ENCODE peak calls at places on chromosome 2, in six cellular contexts. M is colonic mucosa; L is lower lobe of right lung; Q is HepG2; K is endodermal cell; I is CD8-positive, alpha-beta memory T cell. H is an unnamed sample.

GRCh38 chr2:10336283-10336682 is 33.6 kb downstream of the HPCAL1 start:
- DNase-seq in M (no peak), L (no peak), Q (no peak), K (no peak), I (no peak), H (no peak)

GRCh38 chr2:191145769-191146471 is 4.9 kb downstream of the STAT4 start:
- DNase-seq in M (no peak), L (no peak), Q (no peak), K (no peak), I (no peak), H (no peak)

GRCh38 chr2:118492335-118492734 is 355.1 kb downstream of the EN1 start:
- DNase-seq in M (no peak), L (no peak), Q (peak; percentile 23), K (peak; percentile 10), I (no peak), H (no peak)

GRCh38 chr2:185012643-185013042 is 414.3 kb downstream of the ZNF804A start:
- DNase-seq in M (no peak), L (no peak), Q (no peak), K (peak; percentile 49), I (no peak), H (no peak)

GRCh38 chr2:109433926-109434325 is 179.8 kb downstream of the SEPTIN10 start:
- DNase-seq in M (no peak), L (no peak), Q (no peak), K (peak; percentile 30), I (no peak), H (no peak)

GRCh38 chr2:25374827-25375226 is 33.1 kb upstream of the DNMT3A start:
- DNase-seq in M (no peak), L (no peak), Q (no peak), K (no peak), I (no peak), H (no peak)

GRCh38 chr2:213248637-213249036 is 35.6 kb upstream of the SPAG16 start:
- DNase-seq in M (no peak), L (no peak), Q (peak; percentile 15), K (no peak), I (no peak), H (no peak)

GRCh38 chr2:25151718-25152117 is 16.7 kb downstream of the POMC start:
- DNase-seq in M (no peak), L (peak; percentile 37), Q (no peak), K (no peak), I (no peak), H (no peak)

GRCh38 chr2:187612857-187613256 is 58.6 kb upstream of the TFPI start:
- DNase-seq in M (no peak), L (no peak), Q (no peak), K (no peak), I (no peak), H (no peak)

GRCh38 chr2:150606380-150607060 is 119.1 kb upstream of the RND3 start:
- DNase-seq in M (no peak), L (no peak), Q (no peak), K (no peak), I (no peak), H (no peak)

GRCh38 chr2:13581471-13581870 is 864.7 kb downstream of the TRIB2 start:
- DNase-seq in M (no peak), L (no peak), Q (no peak), K (peak; percentile 85), I (no peak), H (no peak)

GRCh38 chr2:235746257-235746934 is 252.6 kb downstream of the AGAP1 start:
- DNase-seq in M (peak; percentile 72), L (no peak), Q (peak; percentile 81), K (peak; percentile 88), I (no peak), H (peak; percentile 62)

GRCh38 chr2:182047544-182047943 is 61.9 kb downstream of the PPP1R1C start:
- DNase-seq in M (no peak), L (no peak), Q (no peak), K (no peak), I (no peak), H (no peak)

GRCh38 chr2:145141981-145142380 is 622.1 kb upstream of the ZEB2 start:
- DNase-seq in M (no peak), L (no peak), Q (no peak), K (no peak), I (no peak), H (no peak)

GRCh38 chr2:202135111-202135874 is 62.2 kb downstream of the KIAA2012 start:
- DNase-seq in M (peak; percentile 68), L (no peak), Q (no peak), K (no peak), I (no peak), H (no peak)

GRCh38 chr2:68569604-68570003 is 73.8 kb upstream of the PROKR1 start:
- DNase-seq in M (no peak), L (no peak), Q (no peak), K (no peak), I (no peak), H (no peak)

GRCh38 chr2:118535818-118536212 is 311.6 kb downstream of the EN1 start:
- DNase-seq in M (no peak), L (no peak), Q (no peak), K (no peak), I (no peak), H (no peak)

GRCh38 chr2:64537991-64538390 is 13.9 kb downstream of the AFTPH start:
- DNase-seq in M (no peak), L (no peak), Q (no peak), K (no peak), I (no peak), H (no peak)

GRCh38 chr2:239002960-239003932 is 155.4 kb downstream of the TWIST2 start:
- DNase-seq in M (peak; percentile 35), L (no peak), Q (no peak), K (peak; percentile 17), I (no peak), H (no peak)

GRCh38 chr2:37555457-37555856 is 116.0 kb downstream of the CDC42EP3 start:
- DNase-seq in M (no peak), L (peak; percentile 66), Q (no peak), K (no peak), I (no peak), H (no peak)

GRCh38 chr2:46441838-46442712 is 37.3 kb upstream of the TMEM247 start:
- DNase-seq in M (no peak), L (no peak), Q (peak; percentile 66), K (no peak), I (no peak), H (no peak)

GRCh38 chr2:15667579-15668556 is 76.2 kb downstream of the DDX1 start:
- DNase-seq in M (no peak), L (no peak), Q (no peak), K (no peak), I (no peak), H (no peak)

GRCh38 chr2:101473911-101474751 is 781 bp downstream of the RFX8 start:
- DNase-seq in M (peak; percentile 27), L (peak; percentile 53), Q (no peak), K (peak; percentile 86), I (no peak), H (peak; percentile 39)

GRCh38 chr2:32135409-32135808 is 30.3 kb upstream of the SLC30A6 start:
- DNase-seq in M (peak; percentile 21), L (no peak), Q (peak; percentile 68), K (no peak), I (no peak), H (no peak)

GRCh38 chr2:105179469-105180372 is 61.8 kb upstream of the GPR45 start:
- DNase-seq in M (peak; percentile 77), L (peak; percentile 54), Q (peak; percentile 51), K (peak; percentile 74), I (no peak), H (no peak)

GRCh38 chr2:207163815-207164747 is 1.7 kb downstream of the KLF7 start:
- DNase-seq in M (peak; percentile 53), L (peak; percentile 74), Q (peak; percentile 37), K (no peak), I (no peak), H (peak; percentile 57)
- H3K4me3 ChIP-seq in M (peak overlapping the region; percentile 62), L (peak overlapping the region; percentile 74), Q (peak overlapping the region; percentile 56), K (peak overlapping the region; percentile 96), I (peak overlapping the region; percentile 84), H (peak overlapping the region; percentile 86)

GRCh38 chr2:81645750-81646301 is 1341.3 kb upstream of the LRRTM1 start:
- DNase-seq in M (no peak), L (no peak), Q (no peak), K (no peak), I (no peak), H (no peak)

GRCh38 chr2:81650048-81650971 is 1345.8 kb upstream of the LRRTM1 start:
- DNase-seq in M (no peak), L (no peak), Q (no peak), K (no peak), I (no peak), H (no peak)

GRCh38 chr2:81648370-81648769 is 1343.8 kb upstream of the LRRTM1 start:
- DNase-seq in M (no peak), L (no peak), Q (no peak), K (peak; percentile 61), I (no peak), H (no peak)

DNA sequence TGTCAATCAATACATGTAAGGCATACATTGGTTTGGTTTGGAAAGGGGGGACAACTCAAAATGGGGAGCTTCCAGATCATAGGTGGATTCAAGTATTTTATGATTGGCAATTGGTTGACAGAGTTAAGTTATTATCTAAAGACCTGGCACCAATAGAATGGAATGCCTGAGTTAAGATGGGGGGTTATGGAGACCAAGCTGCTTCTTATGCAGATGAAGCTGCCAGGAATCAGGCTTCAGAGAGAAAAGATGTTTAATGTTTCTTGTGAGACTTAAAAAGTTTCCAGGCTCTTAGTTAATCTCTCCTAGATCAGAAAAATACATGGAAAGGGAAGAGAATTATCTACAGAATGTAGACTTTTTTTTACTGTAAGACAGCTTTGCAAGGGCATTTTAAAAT is 1343.2 kb upstream of the LRRTM1 start:
- DNase-seq in M (no peak), L (no peak), Q (no peak), K (no peak), I (no peak), H (no peak)
- H3K4me3 ChIP-seq in M (no peak overlapping the region), L (no peak overlapping the region), Q (no peak overlapping the region), K (peak overlapping the region; percentile 31), I (no peak overlapping the region), H (no peak overlapping the region)

DNA sequence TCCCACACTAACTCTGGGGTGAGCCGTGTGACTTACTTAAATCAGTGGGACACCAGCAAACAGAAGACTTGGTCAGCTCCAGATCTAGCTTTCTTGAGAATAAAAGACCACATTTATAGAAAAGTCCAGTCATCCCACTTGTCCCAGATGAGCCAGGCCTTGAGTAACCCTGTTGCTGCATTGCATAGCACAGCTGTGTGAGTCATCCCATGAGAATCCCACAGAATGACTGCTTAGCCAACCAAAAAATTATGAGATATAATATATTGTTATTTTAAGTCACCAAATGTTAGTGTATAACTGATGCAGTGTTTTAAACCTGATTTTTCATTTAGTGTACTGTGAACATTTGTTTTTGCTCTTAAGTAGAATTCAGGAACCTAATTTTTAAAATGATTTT is 94.2 kb upstream of the FSHR start:
- DNase-seq in M (no peak), L (no peak), Q (peak; percentile 14), K (no peak), I (no peak), H (no peak)
- H3K4me3 ChIP-seq in M (no peak overlapping the region), L (no peak overlapping the region), Q (no peak overlapping the region), K (no peak overlapping the region), I (no peak overlapping the region), H (no peak overlapping the region)

GRCh38 chr2:73776869-73777519 is 2.9 kb downstream of the DUSP11 start:
- DNase-seq in M (no peak), L (no peak), Q (no peak), K (no peak), I (no peak), H (no peak)

GRCh38 chr2:73779472-73780241 is at the start of gene DUSP11:
- DNase-seq in M (peak; percentile 99), L (peak; percentile 97), Q (peak; percentile 96), K (peak; percentile 99), I (peak; percentile 94), H (peak; percentile 95)

GRCh38 chr2:73776381-73776780 is 3.5 kb downstream of the DUSP11 start:
- DNase-seq in M (no peak), L (no peak), Q (no peak), K (no peak), I (no peak), H (no peak)

GRCh38 chr2:73780242-73780582 is 309 bp upstream of the DUSP11 start:
- DNase-seq in M (no peak), L (no peak), Q (no peak), K (no peak), I (no peak), H (no peak)
- H3K4me3 ChIP-seq in M (peak overlapping the region; percentile 89), L (peak overlapping the region; percentile 95), Q (no peak overlapping the region), K (peak overlapping the region; percentile 92), I (peak overlapping the region; percentile 87), H (peak overlapping the region; percentile 95)